ENCODE peak calls at places on chromosomes 7 and 10, in four cellular contexts. V, F, C and A are unnamed samples.

GRCh38 chr7:24049296-24049695 is 234.7 kb upstream of the NPY start:
- DNase-seq in C (no peak), F (no peak), V (no peak), A (no peak)

GRCh38 chr7:105672820-105673219 is 91.5 kb upstream of the EFCAB10 start:
- DNase-seq in F (no peak), V (no peak), C (no peak), A (no peak)

GRCh38 chr10:112250555-112250954 is 32.6 kb upstream of the TECTB start:
- DNase-seq in F (no peak), C (no peak), V (no peak), A (no peak)

GRCh38 chr10:31197886-31198285 is 121.1 kb upstream of the ZEB1 start:
- DNase-seq in C (no peak), F (no peak), V (no peak), A (no peak)

GRCh38 chr7:1934756-1935155 is 264.7 kb downstream of the ELFN1 start:
- DNase-seq in F (no peak), C (no peak), V (no peak), A (no peak)

GRCh38 chr7:108442039-108442568 is 14.1 kb downstream of the NRCAM start:
- DNase-seq in F (no peak), C (no peak), V (peak; percentile 33), A (peak; percentile 16)

GRCh38 chr10:125661942-125662515 is 20.9 kb downstream of the TEX36 start:
- DNase-seq in F (no peak), V (peak; percentile 61), C (no peak), A (peak; percentile 26)

GRCh38 chr10:17113889-17114288 is 15.7 kb downstream of the CUBN start:
- DNase-seq in F (peak; percentile 19), V (no peak), C (peak; percentile 71), A (no peak)

GRCh38 chr10:15856328-15857000 is 3.8 kb downstream of the MINDY3 start:
- DNase-seq in V (no peak), F (no peak), C (no peak), A (no peak)

GRCh38 chr10:3873728-3874461 is 88.9 kb upstream of the KLF6 start:
- DNase-seq in C (no peak), V (peak; percentile 86), F (no peak), A (no peak)

GRCh38 chr10:102401735-102402511 is 6.4 kb downstream of the NFKB2 start:
- DNase-seq in V (peak; percentile 70), C (peak; percentile 89), F (no peak), A (peak; percentile 22)

GRCh38 chr10:132544744-132545658 is 7.4 kb downstream of the INPP5A start:
- DNase-seq in C (peak; percentile 63), V (no peak), F (peak; percentile 13), A (no peak)

GRCh38 chr7:19111474-19112143 is 5.8 kb downstream of the TWIST1 start:
- DNase-seq in F (no peak), V (no peak), C (no peak), A (no peak)

GRCh38 chr7:106329408-106329807 is 44.6 kb upstream of the NAMPT start:
- DNase-seq in F (no peak), V (no peak), C (no peak), A (no peak)

GRCh38 chr10:17787087-17787942 is 21.8 kb upstream of the MRC1 start:
- DNase-seq in C (no peak), F (no peak), V (peak; percentile 89), A (peak; percentile 87)

GRCh38 chr7:72494807-72495206 is 82.7 kb upstream of the CALN1 start:
- DNase-seq in V (no peak), F (no peak), C (no peak), A (no peak)

DNA sequence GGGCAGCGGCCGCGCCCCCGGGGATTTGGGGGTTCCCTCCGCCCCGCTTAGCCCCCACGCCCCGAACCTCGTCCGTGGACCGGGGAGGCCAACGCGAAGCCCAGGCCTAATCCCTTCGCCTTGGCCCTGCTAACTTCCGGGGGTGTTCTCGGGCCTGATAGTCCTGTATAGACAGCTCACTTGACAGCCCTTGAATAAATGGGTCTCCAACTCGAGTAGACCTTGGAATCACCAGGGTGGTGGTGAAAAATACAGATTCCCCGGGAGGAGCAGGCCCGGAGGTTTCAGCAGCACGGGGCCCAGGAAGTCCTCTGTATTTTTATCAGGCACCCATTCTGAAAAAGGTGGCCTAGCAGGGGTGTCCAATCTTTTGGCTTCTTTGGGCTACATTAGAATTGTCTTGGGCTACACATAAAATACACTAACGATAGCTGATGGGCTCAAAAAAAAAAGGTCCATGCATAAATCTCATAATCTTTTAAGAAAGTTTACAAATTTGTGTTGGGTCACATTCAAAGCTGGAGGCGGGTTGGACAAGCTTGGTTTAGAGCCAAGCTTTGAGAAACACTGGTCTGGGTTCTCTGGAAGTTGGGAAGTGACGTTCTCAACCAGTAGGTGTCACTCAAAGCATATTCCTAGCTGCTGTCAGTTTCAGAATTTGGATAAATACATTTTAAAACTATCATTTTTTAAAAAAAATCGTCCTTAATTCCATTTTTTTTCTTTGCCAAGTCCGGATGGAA is 221.7 kb downstream of the PHTF2 start:
- DNase-seq in C (peak; percentile 80), V (peak; percentile 79), F (no peak), A (no peak)
- H3K27ac ChIP-seq in C (peak overlapping the region; percentile 96), V (peak overlapping the region; percentile 94), F (peak overlapping the region; percentile 97), A (peak overlapping the region; percentile 63)

GRCh38 chr7:127418459-127418858 is 26.0 kb upstream of the ZNF800 start:
- DNase-seq in V (no peak), F (no peak), C (no peak), A (no peak)

GRCh38 chr7:127413962-127414361 is 21.5 kb upstream of the ZNF800 start:
- DNase-seq in C (no peak), V (no peak), F (no peak), A (no peak)

GRCh38 chr7:127415060-127415742 is 22.7 kb upstream of the ZNF800 start:
- DNase-seq in V (no peak), F (no peak), C (no peak), A (no peak)

GRCh38 chr7:127419196-127419595 is 26.7 kb upstream of the ZNF800 start:
- DNase-seq in V (no peak), C (no peak), F (no peak), A (no peak)

DNA sequence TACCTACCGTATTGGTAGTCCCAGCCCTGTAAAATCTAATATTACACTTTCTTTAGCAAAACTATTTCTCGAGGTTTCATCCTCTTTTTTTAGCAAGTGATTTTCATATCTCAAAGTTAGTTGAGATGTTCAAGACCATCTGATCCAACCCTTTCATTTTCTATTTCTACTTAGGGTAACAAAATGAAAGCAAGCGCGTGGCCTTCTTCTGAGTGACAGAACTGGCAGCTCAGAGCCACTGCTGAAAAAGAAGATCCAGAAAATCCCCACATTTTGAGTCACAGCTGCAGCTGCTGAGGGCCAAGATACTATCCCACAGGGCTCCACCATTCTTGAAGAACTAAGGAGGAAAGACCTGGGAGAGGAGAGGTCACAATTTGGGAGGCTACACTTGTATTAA is 24.8 kb upstream of the ZNF800 start:
- DNase-seq in C (no peak), F (no peak), V (no peak), A (no peak)
- H3K27ac ChIP-seq in C (no peak overlapping the region), F (no peak overlapping the region), V (no peak overlapping the region), A (no peak overlapping the region)

DNA sequence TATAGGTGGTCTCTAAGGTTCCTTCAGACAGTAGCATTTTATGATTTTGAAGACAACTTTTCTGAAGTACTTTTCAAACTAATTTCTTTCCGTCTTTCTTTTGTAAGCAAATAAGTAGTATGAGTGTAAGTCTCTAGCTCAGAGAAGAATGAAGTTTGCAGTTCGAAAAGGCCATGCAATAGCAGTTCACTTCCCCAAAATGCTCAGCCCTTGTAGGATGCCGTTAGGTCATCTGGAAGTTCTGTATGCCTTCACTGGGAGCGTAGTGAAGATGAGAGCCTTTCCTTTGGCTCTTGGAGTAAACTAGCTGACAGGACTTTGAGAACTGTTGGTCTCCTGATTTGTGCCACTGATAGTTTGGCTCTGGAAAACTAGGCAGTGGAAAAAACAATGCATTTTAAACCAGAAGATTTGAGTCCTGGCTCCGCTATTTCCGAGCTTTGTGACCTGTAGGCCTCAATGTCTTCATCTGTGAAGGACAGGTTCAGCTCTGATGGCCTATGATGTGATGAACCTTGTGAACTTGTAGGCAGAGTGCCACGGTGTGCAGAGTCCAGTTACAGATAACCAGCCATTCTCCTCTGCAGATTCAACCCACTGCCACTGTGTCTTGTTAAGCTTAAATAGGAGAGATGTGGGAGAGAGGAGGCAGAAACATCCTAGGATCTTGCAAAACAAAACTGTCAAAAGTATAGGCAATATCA is 18.9 kb downstream of the SGPL1 start:
- DNase-seq in V (no peak), C (no peak), F (no peak), A (no peak)
- H3K27ac ChIP-seq in V (no peak overlapping the region), C (no peak overlapping the region), F (no peak overlapping the region), A (no peak overlapping the region)

GRCh38 chr10:66714741-66715140 is 211.1 kb upstream of the LRRTM3 start:
- DNase-seq in F (no peak), V (no peak), C (no peak), A (no peak)

GRCh38 chr10:66719483-66719882 is 206.4 kb upstream of the LRRTM3 start:
- DNase-seq in F (no peak), V (no peak), C (no peak), A (no peak)

GRCh38 chr10:66713387-66713786 is 212.4 kb upstream of the LRRTM3 start:
- DNase-seq in F (no peak), C (no peak), V (no peak), A (no peak)

GRCh38 chr10:66717221-66717981 is 208.4 kb upstream of the LRRTM3 start:
- DNase-seq in C (no peak), V (no peak), F (no peak), A (no peak)
- H3K27ac ChIP-seq in C (no peak overlapping the region), V (no peak overlapping the region), F (no peak overlapping the region), A (no peak overlapping the region)

DNA sequence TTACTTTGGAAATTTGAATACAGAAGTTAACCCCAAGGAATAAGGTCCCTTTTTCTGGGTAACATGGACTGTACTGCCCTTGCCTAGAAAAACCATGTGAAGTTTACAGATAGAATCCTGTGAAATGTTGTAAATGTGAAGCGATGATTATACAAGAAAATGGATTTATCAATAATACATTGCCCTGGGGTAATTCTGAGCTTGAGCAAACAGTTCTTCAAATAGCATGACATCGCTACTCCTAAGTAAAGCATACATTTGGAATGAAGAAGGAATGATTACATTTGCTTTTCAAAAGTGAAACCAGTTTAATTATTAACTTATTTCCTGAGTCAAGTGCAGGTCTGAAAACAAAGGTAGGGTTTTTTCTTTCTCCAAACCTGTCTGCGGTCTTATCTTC is 43.3 kb upstream of the FZD8 start:
- DNase-seq in C (no peak), F (no peak), V (peak; percentile 14), A (no peak)
- H3K27ac ChIP-seq in C (no peak overlapping the region), F (no peak overlapping the region), V (peak overlapping the region; percentile 31), A (no peak overlapping the region)

GRCh38 chr10:110216942-110217341 is 9.5 kb downstream of the MXI1 start:
- DNase-seq in C (no peak), V (no peak), F (no peak), A (no peak)
- H3K27ac ChIP-seq in C (peak overlapping the region; percentile 39), V (no peak overlapping the region), F (peak overlapping the region; percentile 96), A (no peak overlapping the region)

DNA sequence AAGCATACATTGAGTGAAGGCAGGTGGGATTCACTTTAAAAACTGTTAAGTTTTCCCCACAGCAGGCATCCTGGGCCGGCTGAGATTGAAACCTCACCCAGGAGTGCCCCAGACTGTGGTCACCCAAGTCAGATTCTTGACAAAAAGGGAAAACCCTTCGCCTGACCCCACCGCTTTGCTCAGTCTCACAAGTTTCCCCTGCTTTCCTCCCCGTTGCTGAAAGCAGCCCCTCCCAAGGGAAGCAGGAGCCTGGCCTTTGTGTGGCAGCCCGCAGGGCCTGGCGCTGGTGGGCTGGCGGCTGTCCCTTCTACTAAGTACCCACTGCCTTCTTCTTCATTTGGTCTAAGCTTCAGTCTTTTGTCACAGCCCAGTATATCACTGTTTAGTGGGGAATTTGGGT is 16.0 kb downstream of the RNF32 start:
- DNase-seq in F (no peak), C (no peak), V (no peak), A (no peak)
- H3K27ac ChIP-seq in F (no peak overlapping the region), C (no peak overlapping the region), V (no peak overlapping the region), A (no peak overlapping the region)